ENCODE peak calls at places on chromosomes 6 and 20, in five cellular contexts. D is tibial artery, C is GM12878, B is body of pancreas, U is MM.1S. K is an unnamed sample.

GRCh38 chr6:31851485-31851832 is 11.2 kb downstream of the NEU1 start:
- DNase-seq in U (no peak), D (no peak), C (no peak), B (no peak), K (no peak)

GRCh38 chr6:33014841-33015634 is 5.6 kb upstream of the HLA-DOA start:
- DNase-seq in C (peak; percentile 75), B (peak; percentile 63), D (no peak), U (peak; percentile 72), K (no peak)

GRCh38 chr6:99432877-99433276 is 7.8 kb upstream of the PNISR start:
- DNase-seq in U (no peak), D (no peak), C (no peak), B (no peak), K (no peak)

GRCh38 chr20:38779247-38780097 is 26.0 kb upstream of the PPP1R16B start:
- DNase-seq in B (no peak), C (no peak), D (no peak), U (no peak), K (no peak)

GRCh38 chr20:7776148-7776547 is 164.1 kb downstream of the HAO1 start:
- DNase-seq in D (no peak), C (no peak), B (no peak), U (no peak), K (no peak)

GRCh38 chr6:148608211-148608951 is 138.4 kb upstream of the UST start:
- DNase-seq in D (no peak), U (no peak), B (no peak), C (no peak), K (no peak)

GRCh38 chr6:168192195-168192900 is 113.3 kb upstream of the FRMD1 start:
- DNase-seq in C (no peak), B (no peak), U (no peak), D (peak; percentile 23), K (no peak)

GRCh38 chr20:50054626-50055511 is 58.1 kb downstream of the UBE2V1 start:
- DNase-seq in U (no peak), B (peak; percentile 28), D (peak; percentile 77), C (no peak), K (no peak)

GRCh38 chr20:33291830-33292355 is 8.9 kb downstream of the BPIFB1 start:
- DNase-seq in C (no peak), U (peak; percentile 28), B (peak; percentile 44), D (no peak), K (peak; percentile 68)

GRCh38 chr6:54245265-54245664 is 63.0 kb upstream of the TINAG start:
- DNase-seq in B (no peak), C (no peak), D (no peak), U (no peak), K (no peak)

GRCh38 chr6:38942442-38942841 is 106.1 kb upstream of the GLP1R start:
- DNase-seq in C (no peak), D (no peak), B (no peak), U (no peak), K (no peak)

GRCh38 chr6:94270040-94270689 is 850.8 kb upstream of the EPHA7 start:
- DNase-seq in U (no peak), B (no peak), D (no peak), C (no peak), K (no peak)

GRCh38 chr20:25259358-25259757 is 11.5 kb downstream of the PYGB start:
- DNase-seq in D (no peak), U (no peak), B (no peak), C (no peak), K (no peak)

GRCh38 chr6:39003072-39003471 is 45.5 kb upstream of the GLP1R start:
- DNase-seq in B (no peak), D (no peak), C (no peak), U (no peak), K (no peak)

DNA sequence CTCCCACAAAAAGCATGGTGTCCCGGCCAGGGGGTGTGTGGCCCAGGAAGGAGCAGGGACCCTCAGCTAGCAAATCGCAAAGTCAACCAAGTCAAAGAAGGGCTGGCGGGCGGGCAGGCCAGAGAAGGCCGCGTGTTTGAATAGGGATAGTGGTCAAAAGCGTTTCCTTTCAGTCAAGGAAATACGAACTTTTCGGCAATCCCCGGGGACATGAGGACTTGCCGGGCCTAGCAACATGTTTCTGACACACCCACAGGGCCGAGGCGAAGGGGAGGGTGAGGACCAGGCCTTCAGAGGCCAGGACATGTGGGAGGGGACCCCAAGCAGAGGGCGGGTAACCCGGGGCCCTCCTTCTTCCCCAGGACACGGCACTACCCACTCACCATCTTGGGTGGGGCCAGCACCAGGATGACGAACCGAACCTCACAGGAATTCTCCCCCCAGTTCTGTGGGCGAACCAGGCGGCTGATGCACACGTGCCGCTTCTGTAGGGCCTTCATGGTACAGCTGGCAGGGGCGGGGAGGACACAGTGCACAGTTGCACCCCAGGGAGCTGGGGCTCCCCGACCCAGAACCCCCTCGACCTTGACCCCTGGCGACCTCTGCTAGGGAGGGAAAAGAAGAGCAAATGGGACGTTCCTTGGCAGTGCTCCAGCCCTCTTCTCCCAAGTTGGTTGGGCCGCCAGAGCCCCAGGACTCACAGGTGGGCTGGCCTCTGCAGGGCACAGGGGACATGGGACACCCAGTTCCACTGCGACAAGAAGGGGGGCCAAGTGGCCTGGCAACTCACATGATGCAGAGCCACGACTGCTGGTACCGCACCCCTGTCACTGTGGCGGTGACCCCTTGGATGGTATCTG is 5.6 kb downstream of the SLC4A11 start:
- DNase-seq in C (no peak), B (no peak), U (no peak), D (no peak), K (no peak)
- H3K4me3 ChIP-seq in C (no peak overlapping the region), B (no peak overlapping the region), U (no peak overlapping the region), D (no peak overlapping the region), K (no peak overlapping the region)

DNA sequence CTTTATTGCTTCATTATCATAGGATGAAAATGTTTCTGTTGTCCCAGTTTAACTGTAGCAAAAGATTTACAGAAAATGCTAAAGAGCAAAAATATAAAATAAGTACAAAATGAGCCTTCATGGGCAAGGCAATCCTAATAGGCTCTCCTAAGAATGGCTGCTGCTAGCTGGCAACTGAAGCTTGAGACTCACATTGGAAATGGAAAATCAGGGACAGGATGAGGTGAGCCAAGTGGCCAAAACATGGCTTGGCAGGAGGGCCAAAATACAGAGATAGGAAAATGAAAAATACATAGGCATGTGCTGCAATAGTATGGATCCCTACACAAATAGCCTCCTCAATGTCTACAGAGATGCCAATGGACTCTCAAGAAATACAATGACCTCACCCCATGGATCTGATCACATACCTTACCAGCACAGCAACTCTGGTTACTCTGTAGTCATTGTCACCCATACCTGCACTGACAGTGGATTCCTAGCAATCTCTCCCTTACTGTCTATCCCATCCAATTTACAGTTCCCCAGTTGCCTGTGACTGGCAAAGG is 105.4 kb downstream of the DST start:
- DNase-seq in C (no peak), D (no peak), U (no peak), B (no peak), K (no peak)
- H3K4me1 ChIP-seq in C (peaks cover 13% of the 10 kb centered on the region), D (peaks cover 59% of the 10 kb centered on the region), U (peaks cover 9% of the 10 kb centered on the region), B (peaks cover 59% of the 10 kb centered on the region), K (peaks cover 43% of the 10 kb centered on the region)

DNA sequence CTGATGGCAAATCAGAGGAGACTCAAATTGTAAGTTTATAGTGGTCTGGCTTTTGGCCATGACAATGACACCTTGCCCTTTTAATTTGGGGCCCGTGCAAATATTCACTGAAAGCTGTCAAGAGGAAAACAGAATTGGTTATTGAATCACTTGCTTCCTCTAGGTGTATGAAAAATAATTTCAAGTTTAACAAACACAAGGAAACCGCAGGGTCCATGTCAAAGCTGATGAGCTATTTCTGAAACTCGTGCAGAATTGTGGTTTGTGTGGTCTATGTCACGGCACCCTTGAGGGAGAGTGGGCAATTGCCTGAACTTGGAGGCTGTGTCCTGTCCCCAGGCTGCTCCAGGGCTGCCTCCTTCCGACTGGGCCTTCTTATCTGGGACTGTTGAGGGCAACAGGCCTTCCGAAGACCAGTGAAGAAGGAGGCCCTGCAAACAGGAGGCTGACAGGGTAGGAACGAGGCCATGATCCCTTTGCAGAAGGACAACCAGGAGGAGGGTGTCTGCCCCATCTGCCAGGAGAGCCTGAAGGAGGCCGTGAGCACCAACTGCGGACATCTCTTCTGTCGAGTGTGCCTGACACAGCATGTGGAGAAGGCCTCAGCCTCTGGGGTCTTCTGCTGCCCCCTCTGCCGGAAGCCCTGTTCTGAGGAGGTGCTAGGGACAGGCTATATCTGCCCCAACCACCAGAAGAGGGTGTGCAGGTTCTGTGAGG is 788 bp downstream of the TRIM40 start:
- DNase-seq in C (no peak), D (no peak), U (peak; percentile 77), B (no peak), K (no peak)
- H3K4me3 ChIP-seq in C (no peak overlapping the region), D (no peak overlapping the region), U (no peak overlapping the region), B (no peak overlapping the region), K (no peak overlapping the region)

GRCh38 chr20:48694466-48694865 is 133.3 kb downstream of the PREX1 start:
- DNase-seq in C (no peak), B (no peak), D (no peak), U (no peak), K (no peak)

GRCh38 chr20:48695255-48695654 is 132.5 kb downstream of the PREX1 start:
- DNase-seq in D (no peak), C (no peak), B (peak; percentile 64), U (no peak), K (no peak)

GRCh38 chr20:48698507-48699267 is 129.1 kb downstream of the PREX1 start:
- DNase-seq in D (no peak), C (no peak), U (no peak), B (no peak), K (no peak)

GRCh38 chr20:48697845-48698491 is 129.8 kb downstream of the PREX1 start:
- DNase-seq in C (no peak), D (peak; percentile 94), U (no peak), B (peak; percentile 86), K (peak; percentile 93)

DNA sequence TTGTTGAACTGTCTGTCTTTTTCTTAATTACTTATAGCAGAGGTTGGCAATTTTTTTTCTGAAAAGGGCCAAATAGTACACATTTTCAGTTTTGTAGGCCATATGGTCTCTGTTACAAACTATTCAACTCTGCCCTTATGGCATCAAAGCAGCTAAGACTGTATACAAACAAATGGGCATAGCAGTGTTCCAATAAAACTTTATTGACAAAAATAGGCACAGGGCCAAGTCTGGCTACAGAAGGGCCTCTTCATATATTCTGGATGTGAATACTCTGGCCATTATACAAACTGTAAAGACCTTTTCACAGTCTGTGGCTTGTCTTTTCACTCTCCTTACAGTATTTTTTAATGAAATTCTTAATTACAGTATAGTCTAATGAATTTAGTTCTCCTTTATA is 132.1 kb downstream of the PREX1 start:
- DNase-seq in C (no peak), B (no peak), D (no peak), U (no peak), K (no peak)
- H3K4me1 ChIP-seq in C (no peaks in the 10 kb centered on the region), B (peaks cover 20% of the 10 kb centered on the region), D (peaks cover 25% of the 10 kb centered on the region), U (no peaks in the 10 kb centered on the region), K (peaks cover 18% of the 10 kb centered on the region)

DNA sequence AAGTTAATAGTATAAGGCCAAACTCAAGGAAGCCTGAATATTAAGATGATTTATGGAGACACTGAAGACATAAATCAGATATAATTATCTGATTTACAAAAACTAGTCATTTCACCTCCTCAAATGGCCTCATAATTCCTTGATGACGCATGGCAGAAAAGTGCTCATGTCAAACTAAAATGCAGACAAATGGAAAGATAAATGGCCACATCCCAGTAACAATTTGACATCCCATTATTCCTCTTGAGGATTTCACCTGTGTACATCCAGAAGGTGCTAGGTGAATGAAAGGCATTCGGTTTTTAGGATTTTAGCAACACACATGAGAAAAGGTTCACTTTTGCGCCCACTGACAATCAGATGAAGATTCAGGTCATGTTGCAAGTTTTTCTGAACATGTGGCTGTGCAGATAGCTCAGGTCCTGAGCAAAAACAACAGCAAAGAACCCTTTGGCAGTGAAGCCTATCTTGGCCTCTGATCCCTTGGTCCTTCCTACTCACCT is 24.2 kb downstream of the SGK1 start:
- DNase-seq in U (no peak), C (no peak), B (no peak), D (no peak), K (no peak)
- H3K4me3 ChIP-seq in U (no peak overlapping the region), C (no peak overlapping the region), B (no peak overlapping the region), D (no peak overlapping the region), K (no peak overlapping the region)

GRCh38 chr20:62694868-62695267 is 13.8 kb upstream of the NTSR1 start:
- DNase-seq in U (no peak), C (no peak), D (no peak), B (no peak), K (no peak)
- H3K4me1 ChIP-seq in U (no peaks in the 10 kb centered on the region), C (no peaks in the 10 kb centered on the region), D (no peaks in the 10 kb centered on the region), B (peaks cover 3% of the 10 kb centered on the region), K (no peaks in the 10 kb centered on the region)

GRCh38 chr6:14905201-14905600 is 340.7 kb upstream of the JARID2 start:
- DNase-seq in B (no peak), D (no peak), C (no peak), U (no peak), K (no peak)
- H3K4me3 ChIP-seq in B (no peak overlapping the region), D (no peak overlapping the region), C (no peak overlapping the region), U (no peak overlapping the region), K (no peak overlapping the region)

K was measured in lower lobe of right lung.